ENCODE peak calls at places on chromosomes 1 and 21, in ten cellular contexts. M is DND-41, K is SJSA1, Z is GM23248, D is stomach, A is aorta, I is upper lobe of right lung, Q is HepG2, G is colonic mucosa, O is heart left ventricle. B is an unnamed sample. For H3K4me1 and H3K36me3, the result is how much of the 10 kb centered on the place peaks cover.

GRCh38 chr1:242402956-242403355 is 121.5 kb downstream of the PLD5 start:
- DNase-seq in I (no peak), Z (no peak), K (no peak), O (no peak), Q (no peak), M (no peak), D (no peak), G (no peak), A (no peak), B (no peak)

GRCh38 chr21:30340714-30341573 is 3.5 kb upstream of the KRTAP27-1 start:
- DNase-seq in A (no peak), K (peak), M (peak), Z (peak), I (no peak), G (peak), Q (peak), D (peak), O (peak), B (no peak)

GRCh38 chr1:236605030-236605806 is 902 bp upstream of the HEATR1 start:
- DNase-seq in Z (no peak), I (no peak), D (no peak), K (no peak), G (no peak), Q (no peak), O (no peak), M (no peak), A (no peak), B (no peak)

GRCh38 chr21:34363733-34364132 is at the start of gene KCNE2:
- DNase-seq in K (no peak), D (peak), A (no peak), O (no peak), I (no peak), Z (no peak), Q (no peak), M (no peak), G (no peak), B (no peak)

GRCh38 chr1:42576935-42577334 is 81.3 kb upstream of the PPIH start:
- DNase-seq in O (no peak), Q (no peak), I (no peak), G (no peak), Z (no peak), K (no peak), M (no peak), D (no peak), A (no peak), B (no peak)

GRCh38 chr21:25938673-25939395 is 204.1 kb downstream of the GABPA start:
- DNase-seq in O (no peak), A (no peak), K (no peak), D (peak), G (no peak), M (no peak), I (no peak), Z (no peak), Q (no peak), B (no peak)

GRCh38 chr1:41955461-41956159 is 36.9 kb upstream of the HIVEP3 start:
- DNase-seq in K (peak), M (peak), G (no peak), A (no peak), D (no peak), I (no peak), Q (no peak), O (no peak), Z (peak), B (no peak)

GRCh38 chr21:30408782-30409494 is 13.1 kb downstream of the KRTAP13-1 start:
- DNase-seq in O (peak), M (peak), D (peak), Q (peak), I (peak), G (peak), A (no peak), Z (peak), K (peak), B (no peak)

GRCh38 chr21:42685954-42686500 is 32.6 kb downstream of the PDE9A start:
- DNase-seq in K (no peak), Z (no peak), Q (no peak), I (peak), M (no peak), D (no peak), O (no peak), A (no peak), G (no peak), B (no peak)

GRCh38 chr1:117629625-117630422 is 24.0 kb downstream of the TENT5C start:
- DNase-seq in A (no peak), Z (no peak), Q (no peak), G (no peak), D (no peak), O (no peak), M (no peak), K (no peak), I (no peak), B (no peak)

GRCh38 chr1:55215194-55216021 is at the start of gene USP24:
- DNase-seq in M (peak), A (peak), I (peak), Q (peak), G (peak), O (peak), D (peak), Z (peak), K (peak), B (peak)

GRCh38 chr1:50750021-50750619 is 209.9 kb downstream of the FAF1 start:
- DNase-seq in O (no peak), G (no peak), K (peak), Z (peak), Q (peak), I (no peak), A (no peak), M (peak), D (no peak), B (no peak)

DNA sequence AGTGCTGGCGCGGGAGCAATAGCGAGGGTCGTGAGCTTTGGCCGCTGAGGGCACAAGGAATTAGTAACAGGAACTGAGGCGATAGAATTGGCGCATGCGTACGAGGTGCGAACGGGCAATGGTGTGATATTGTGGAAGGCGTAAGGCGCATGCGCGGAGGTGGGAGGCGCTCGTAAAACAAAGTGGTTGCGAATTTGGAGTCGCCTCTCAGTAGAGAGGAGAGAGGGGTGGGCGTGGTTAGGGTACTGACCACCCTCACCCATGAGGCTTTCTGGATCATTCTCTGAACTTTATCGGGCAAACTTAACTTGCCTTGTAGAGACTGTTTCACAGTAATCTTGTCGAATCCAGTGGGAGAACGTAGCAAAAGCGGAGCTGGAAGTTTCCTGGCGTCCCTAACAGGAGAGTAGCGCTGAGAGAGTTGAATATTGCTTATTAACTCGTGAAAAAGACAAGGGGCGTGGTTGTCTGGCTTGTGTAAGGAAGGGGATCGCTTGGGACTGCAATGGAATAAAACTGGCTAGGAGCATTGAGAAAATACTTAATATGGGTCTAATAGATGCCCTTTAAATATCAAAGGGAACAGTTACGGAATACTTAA is 427 bp downstream of the CKS1B start:
- DNase-seq in D (peak), O (peak), K (peak), M (peak), A (peak), Z (peak), I (peak), G (peak), Q (peak), B (peak)
- H3K4me1 ChIP-seq in D (under half), O (under half), K (under half), M (half or more), A (under half), Z (under half), I (under half), G (under half), Q (half or more), B (under half)

DNA sequence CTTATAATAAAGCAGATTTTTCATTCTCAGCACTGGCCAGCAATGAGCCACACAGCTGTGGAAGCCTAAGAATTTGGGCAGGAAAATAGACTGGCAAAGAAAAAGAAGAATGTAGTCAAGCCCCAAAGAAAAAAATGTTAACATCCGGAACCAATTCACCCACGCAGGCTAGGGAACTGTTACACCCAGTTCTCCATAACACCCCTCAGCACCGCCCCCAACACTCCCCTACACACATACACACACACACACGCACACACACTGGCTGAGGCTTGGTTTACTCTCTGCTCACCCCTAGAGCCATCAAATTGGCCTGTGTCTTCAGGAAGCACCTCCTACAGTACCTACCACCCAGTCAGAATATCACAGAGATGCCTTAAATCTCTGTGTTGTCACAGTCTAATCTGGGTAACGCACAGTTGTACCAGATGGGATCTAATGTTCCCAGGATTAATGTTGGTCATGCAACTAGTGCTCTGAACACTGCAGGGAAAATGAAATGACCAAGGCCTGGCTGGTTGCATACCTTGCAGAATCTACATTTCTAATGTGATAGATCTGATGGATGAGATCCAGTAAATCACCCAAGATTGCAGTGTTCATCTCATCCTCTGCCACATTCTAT is 14.5 kb downstream of the TBX15 start:
- DNase-seq in G (no peak), Q (no peak), Z (peak), O (no peak), A (no peak), D (no peak), K (peak), I (no peak), M (no peak), B (no peak)
- H3K36me3 ChIP-seq in G (under half), Q (under half), Z (under half), O (under half), A (under half), D (under half), K (half or more), I (under half), M (under half), B (under half)

GRCh38 chr21:16179732-16180131 is 449.9 kb downstream of the USP25 start:
- DNase-seq in Z (no peak), A (no peak), G (no peak), D (no peak), Q (no peak), K (no peak), M (no peak), I (no peak), O (no peak), B (no peak)
- H3K4me3 ChIP-seq in Z (no peak), A (no peak), G (no peak), D (no peak), Q (no peak), K (no peak), M (no peak), I (no peak), O (no peak), B (no peak)

DNA sequence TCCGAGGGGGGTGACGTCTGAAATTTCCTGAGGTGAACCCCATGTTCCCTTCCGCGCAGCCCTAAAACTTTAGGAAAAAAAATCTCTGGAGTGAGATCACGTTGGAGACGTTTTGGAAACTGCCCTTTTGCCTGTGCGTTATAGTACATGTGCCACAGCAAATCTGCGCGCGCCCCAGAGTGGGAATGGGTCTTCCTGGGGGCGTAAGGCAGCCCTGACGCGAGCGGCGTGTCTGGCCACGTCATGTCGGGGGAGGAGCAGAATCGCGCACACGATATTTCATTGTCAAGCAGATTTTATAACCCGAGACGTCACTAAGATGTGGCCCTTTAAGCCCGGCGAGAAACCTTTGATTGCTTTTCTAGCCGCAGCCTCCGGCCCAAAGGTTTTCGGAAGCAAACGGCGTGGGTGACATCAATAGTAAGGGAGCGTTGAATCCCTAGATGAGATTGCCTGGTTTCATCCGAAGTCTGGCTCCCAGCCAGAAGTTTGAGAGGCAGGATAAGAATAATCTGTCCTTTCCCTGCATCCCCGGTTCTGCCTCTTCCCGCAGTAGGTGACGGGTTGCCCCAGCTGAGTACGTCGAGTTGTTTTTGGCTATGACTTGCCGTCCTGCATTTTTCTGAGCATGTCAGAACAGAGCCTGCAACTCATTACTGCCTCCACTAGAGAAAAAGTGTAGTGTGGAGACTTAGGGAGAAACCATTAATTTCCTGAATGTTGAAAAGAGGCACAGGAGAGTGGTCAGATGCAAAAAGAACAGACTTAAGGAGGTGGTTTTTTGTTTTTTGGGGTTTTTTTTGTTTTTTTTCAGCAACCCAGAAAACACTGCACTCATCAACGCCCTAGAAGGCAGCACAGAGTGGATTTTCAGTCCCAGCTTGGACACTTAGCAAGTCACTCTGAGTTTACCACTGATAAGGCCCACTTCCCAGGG is 800 bp upstream of the PMVK start:
- DNase-seq in A (peak), D (peak), M (peak), Z (peak), K (peak), G (peak), I (peak), O (peak), Q (peak), B (peak)
- H3K4me1 ChIP-seq in A (under half), D (under half), M (under half), Z (under half), K (under half), G (under half), I (under half), O (under half), Q (half or more), B (under half)

GRCh38 chr1:110040548-110040947 is 6.1 kb downstream of the STRIP1 start:
- DNase-seq in Q (no peak), Z (peak), M (no peak), O (no peak), K (no peak), G (no peak), A (no peak), I (no peak), D (no peak), B (no peak)
- H3K36me3 ChIP-seq in Q (half or more), Z (half or more), M (half or more), O (half or more), K (half or more), G (under half), A (under half), I (half or more), D (half or more), B (half or more)